ENCODE peak calls at places on chromosome 16, in nine cellular contexts. L is effector memory CD4-positive, alpha-beta T cell; V is fibroblast of lung; E is heart left ventricle; M is pancreas; J is HCT116; D is thoracic aorta; C is SJCRH30; Q is A673. U is an unnamed sample.
A peak's percentile ranks its signal among the peaks of the same experiment; 100 is the strongest.

GRCh38 chr16:48614759-48615158 is 4.8 kb upstream of the N4BP1 start:
- DNase-seq in L (no peak), V (no peak), E (no peak), M (no peak), J (no peak), D (no peak), C (no peak), Q (no peak), U (no peak)

GRCh38 chr16:30893082-30893743 is 664 bp downstream of the BCL7C start:
- DNase-seq in L (no peak), V (no peak), E (no peak), M (no peak), J (no peak), D (no peak), C (peak; percentile 26), Q (no peak), U (no peak)

GRCh38 chr16:73886378-73886777 is 410.2 kb upstream of the PSMD7 start:
- DNase-seq in L (no peak), V (no peak), E (no peak), M (no peak), J (no peak), D (no peak), C (no peak), Q (no peak), U (no peak)

GRCh38 chr16:3625911-3626732 is 14.7 kb upstream of the SLX4 start:
- DNase-seq in L (no peak), V (no peak), E (no peak), M (no peak), J (no peak), D (no peak), C (no peak), Q (peak; percentile 72), U (no peak)

GRCh38 chr16:55349867-55350266 is 25.9 kb downstream of the IRX6 start:
- DNase-seq in L (no peak), V (no peak), E (no peak), M (no peak), J (no peak), D (no peak), C (peak; percentile 54), Q (no peak), U (no peak)

GRCh38 chr16:28012031-28012445 is 51.5 kb downstream of the GSG1L start:
- DNase-seq in L (no peak), V (no peak), E (no peak), M (no peak), J (no peak), D (no peak), C (peak; percentile 60), Q (peak; percentile 70), U (no peak)

GRCh38 chr16:85649978-85650863 is 37.1 kb downstream of the GSE1 start:
- DNase-seq in L (no peak), V (no peak), E (no peak), M (no peak), J (no peak), D (no peak), C (peak; percentile 46), Q (peak; percentile 52), U (no peak)

GRCh38 chr16:89822188-89823086 is 5.8 kb upstream of the SPIRE2 start:
- DNase-seq in L (no peak), V (no peak), E (no peak), M (no peak), J (no peak), D (no peak), C (peak; percentile 66), Q (no peak), U (no peak)

GRCh38 chr16:53007095-53007494 is 45.6 kb downstream of the CHD9NB start:
- DNase-seq in L (no peak), V (no peak), E (no peak), M (no peak), J (no peak), D (no peak), C (no peak), Q (no peak), U (no peak)

GRCh38 chr16:49378816-49379215 is 5.2 kb downstream of the C16orf78 start:
- DNase-seq in L (no peak), V (no peak), E (no peak), M (no peak), J (no peak), D (no peak), C (no peak), Q (no peak), U (no peak)

GRCh38 chr16:49416276-49416675 is 42.7 kb downstream of the C16orf78 start:
- DNase-seq in L (no peak), V (no peak), E (no peak), M (no peak), J (no peak), D (no peak), C (no peak), Q (no peak), U (no peak)

GRCh38 chr16:1163567-1164055 is 10.7 kb downstream of the CACNA1H start:
- DNase-seq in L (no peak), V (no peak), E (no peak), M (no peak), J (no peak), D (no peak), C (peak; percentile 65), Q (no peak), U (no peak)

GRCh38 chr16:4898811-4899473 is 38.0 kb downstream of the PPL start:
- DNase-seq in L (no peak), V (no peak), E (no peak), M (no peak), J (no peak), D (no peak), C (no peak), Q (no peak), U (no peak)

GRCh38 chr16:83581994-83582747 is 225.6 kb upstream of the HSBP1 start:
- DNase-seq in L (no peak), V (no peak), E (no peak), M (no peak), J (no peak), D (no peak), C (no peak), Q (no peak), U (no peak)

GRCh38 chr16:87464691-87465300 is 28.0 kb downstream of the ZCCHC14 start:
- DNase-seq in L (no peak), V (peak; percentile 98), E (peak; percentile 82), M (peak; percentile 47), J (no peak), D (peak; percentile 79), C (peak; percentile 44), Q (no peak), U (peak; percentile 65)

GRCh38 chr16:49704586-49705155 is 151.2 kb downstream of the ZNF423 start:
- DNase-seq in L (no peak), V (no peak), E (peak; percentile 7), M (no peak), J (no peak), D (no peak), C (peak; percentile 21), Q (no peak), U (no peak)

GRCh38 chr16:71536752-71537499 is 10.7 kb downstream of the CHST4 start:
- DNase-seq in L (no peak), V (no peak), E (no peak), M (no peak), J (no peak), D (no peak), C (no peak), Q (no peak), U (no peak)

GRCh38 chr16:349211-349610 is 3.3 kb downstream of the AXIN1 start:
- DNase-seq in L (no peak), V (no peak), E (no peak), M (no peak), J (no peak), D (no peak), C (no peak), Q (no peak), U (no peak)

GRCh38 chr16:73187163-73187562 is 139.2 kb upstream of the ZFHX3 start:
- DNase-seq in L (no peak), V (no peak), E (no peak), M (no peak), J (no peak), D (no peak), C (no peak), Q (no peak), U (no peak)

GRCh38 chr16:2963074-2963610 is 933 bp upstream of the KREMEN2 start:
- DNase-seq in L (no peak), V (no peak), E (no peak), M (peak; percentile 17), J (no peak), D (no peak), C (no peak), Q (no peak), U (peak; percentile 23)

GRCh38 chr16:49127103-49127502 is 154.5 kb downstream of the CBLN1 start:
- DNase-seq in L (no peak), V (no peak), E (no peak), M (no peak), J (no peak), D (no peak), C (peak; percentile 16), Q (peak; percentile 5), U (no peak)

GRCh38 chr16:85258616-85259015 is 146.3 kb upstream of the CIBAR2 start:
- DNase-seq in L (no peak), V (no peak), E (no peak), M (no peak), J (no peak), D (no peak), C (peak; percentile 84), Q (no peak), U (no peak)

GRCh38 chr16:28010671-28011070 is 52.8 kb downstream of the GSG1L start:
- DNase-seq in L (no peak), V (no peak), E (no peak), M (no peak), J (no peak), D (no peak), C (no peak), Q (peak; percentile 67), U (no peak)

GRCh38 chr16:23640669-23640958 is 496 bp downstream of the PALB2 start:
- DNase-seq in L (no peak), V (peak; percentile 11), E (no peak), M (no peak), J (no peak), D (no peak), C (no peak), Q (peak; percentile 35), U (no peak)
- H3K27ac ChIP-seq in L (peak overlapping the region; percentile 80), V (peak overlapping the region; percentile 80), E (peak overlapping the region; percentile 87), M (no peak overlapping the region), J (peak overlapping the region; percentile 70), D (peak overlapping the region; percentile 69), C (peak overlapping the region; percentile 74), Q (peak overlapping the region; percentile 87), U (peak overlapping the region; percentile 85)

GRCh38 chr16:11752856-11753255 is 10.2 kb upstream of the TXNDC11 start:
- DNase-seq in L (no peak), V (no peak), E (no peak), M (no peak), J (no peak), D (no peak), C (no peak), Q (no peak), U (no peak)
- H3K27ac ChIP-seq in L (no peak overlapping the region), V (no peak overlapping the region), E (no peak overlapping the region), M (no peak overlapping the region), J (no peak overlapping the region), D (no peak overlapping the region), C (no peak overlapping the region), Q (no peak overlapping the region), U (no peak overlapping the region)

GRCh38 chr16:66904846-66905632 is 13.6 kb downstream of the CDH16 start:
- DNase-seq in L (no peak), V (peak; percentile 35), E (no peak), M (no peak), J (no peak), D (no peak), C (no peak), Q (no peak), U (no peak)
- H3K27ac ChIP-seq in L (no peak overlapping the region), V (peak overlapping the region; percentile 56), E (peak overlapping the region; percentile 89), M (no peak overlapping the region), J (no peak overlapping the region), D (peak overlapping the region; percentile 97), C (no peak overlapping the region), Q (no peak overlapping the region), U (no peak overlapping the region)

GRCh38 chr16:57017251-57017650 is 27.9 kb downstream of the NLRC5 start:
- DNase-seq in L (no peak), V (no peak), E (no peak), M (no peak), J (no peak), D (no peak), C (no peak), Q (no peak), U (no peak)
- H3K27ac ChIP-seq in L (peak overlapping the region; percentile 45), V (no peak overlapping the region), E (no peak overlapping the region), M (no peak overlapping the region), J (no peak overlapping the region), D (no peak overlapping the region), C (no peak overlapping the region), Q (no peak overlapping the region), U (peak overlapping the region; percentile 35)